ENCODE peak calls at places on chromosomes 3 and 15, in five cellular contexts. W, M, Q, U and V are unnamed samples.

GRCh38 chr3:4061201-4061600 is 242.0 kb upstream of the SETMAR start:
- DNase-seq in W (no peak), M (no peak), Q (no peak), U (no peak), V (no peak)

GRCh38 chr3:136862611-136862951 is 573 bp downstream of the NCK1 start:
- DNase-seq in W (peak), M (peak), Q (peak), U (peak), V (peak)

GRCh38 chr15:80019168-80019745 is 40.2 kb upstream of the ZFAND6 start:
- DNase-seq in W (no peak), M (no peak), Q (no peak), U (no peak), V (no peak)

GRCh38 chr3:111027868-111028267 is 43.7 kb upstream of the NECTIN3 start:
- DNase-seq in W (no peak), M (no peak), Q (no peak), U (no peak), V (no peak)

GRCh38 chr3:174334111-174334510 is 525.0 kb upstream of the NAALADL2 start:
- DNase-seq in W (no peak), M (no peak), Q (no peak), U (no peak), V (no peak)

GRCh38 chr3:143531101-143531500 is 317.2 kb downstream of the SLC9A9 start:
- DNase-seq in W (no peak), M (no peak), Q (no peak), U (no peak), V (peak)

GRCh38 chr15:66675456-66675855 is 26.6 kb upstream of the SMAD6 start:
- DNase-seq in W (no peak), M (no peak), Q (no peak), U (no peak), V (no peak)

GRCh38 chr3:101903426-101903825 is 54.1 kb downstream of the NFKBIZ start:
- DNase-seq in W (peak), M (no peak), Q (no peak), U (no peak), V (peak)

GRCh38 chr3:161148832-161149475 is 43.8 kb upstream of the B3GALNT1 start:
- DNase-seq in W (peak), M (no peak), Q (no peak), U (no peak), V (peak)

GRCh38 chr3:127800508-127800907 is 21.8 kb downstream of the MGLL start:
- DNase-seq in W (peak), M (no peak), Q (no peak), U (no peak), V (peak)

GRCh38 chr15:100094127-100094510 is 247.7 kb downstream of the ADAMTS17 start:
- DNase-seq in W (peak), M (no peak), Q (no peak), U (no peak), V (no peak)

GRCh38 chr3:13955084-13955483 is 75.2 kb upstream of the WNT7A start:
- DNase-seq in W (no peak), M (no peak), Q (no peak), U (no peak), V (no peak)
- TF ChIP-seq CTCF in W (no peak), M (no peak), Q (no peak), U (no peak), V (no peak)

GRCh38 chr3:37247398-37248114 is 73.2 kb upstream of the LRRFIP2 start:
- DNase-seq in W (no peak), M (no peak), Q (no peak), U (no peak), V (no peak)

GRCh38 chr3:37249294-37249693 is 74.9 kb upstream of the LRRFIP2 start:
- DNase-seq in W (no peak), M (no peak), Q (no peak), U (no peak), V (no peak)

GRCh38 chr3:37249717-37250116 is 75.3 kb upstream of the LRRFIP2 start:
- DNase-seq in W (peak), M (no peak), Q (no peak), U (no peak), V (peak)

GRCh38 chr3:37250435-37250834 is 76.1 kb upstream of the LRRFIP2 start:
- DNase-seq in W (peak), M (no peak), Q (no peak), U (no peak), V (no peak)

DNA sequence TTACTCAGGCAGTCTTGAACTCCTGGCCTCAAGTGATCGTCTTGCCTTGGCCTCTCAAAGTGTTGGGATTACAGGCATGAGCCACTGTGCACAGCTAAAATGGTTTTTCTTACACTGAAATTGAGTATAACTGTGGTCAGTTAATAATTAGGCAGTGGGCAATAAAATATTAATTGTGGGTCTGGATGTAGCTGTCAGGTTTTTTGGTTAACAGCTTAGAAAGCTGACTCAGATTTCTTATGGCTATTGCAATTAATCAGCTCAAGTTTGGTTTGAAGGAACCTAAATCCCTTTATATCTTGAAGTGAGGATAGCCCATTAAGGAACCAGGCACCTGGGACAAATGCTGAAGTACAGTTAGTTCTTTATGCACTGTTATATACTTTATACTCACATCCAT is 73.8 kb upstream of the LRRFIP2 start:
- DNase-seq in W (no peak), M (no peak), Q (no peak), U (no peak), V (no peak)
- H3K4me3 ChIP-seq in W (no peak), M (no peak), Q (no peak), U (no peak), V (no peak)

GRCh38 chr3:155859859-155860258 is 5.6 kb upstream of the SLC33A1 start:
- DNase-seq in W (peak), M (peak), Q (no peak), U (no peak), V (peak)
- TF ChIP-seq CTCF in W (peak), M (peak), Q (no peak), U (no peak), V (peak)

GRCh38 chr3:62128028-62128427 is 245.3 kb downstream of the FEZF2 start:
- DNase-seq in W (no peak), M (no peak), Q (no peak), U (no peak), V (peak)

GRCh38 chr3:62133015-62133414 is 240.3 kb downstream of the FEZF2 start:
- DNase-seq in W (no peak), M (no peak), Q (no peak), U (no peak), V (no peak)

GRCh38 chr3:62131620-62132019 is 241.7 kb downstream of the FEZF2 start:
- DNase-seq in W (no peak), M (no peak), Q (no peak), U (no peak), V (peak)

GRCh38 chr3:62132027-62132590 is 241.2 kb downstream of the FEZF2 start:
- DNase-seq in W (no peak), M (no peak), Q (no peak), U (no peak), V (peak)

DNA sequence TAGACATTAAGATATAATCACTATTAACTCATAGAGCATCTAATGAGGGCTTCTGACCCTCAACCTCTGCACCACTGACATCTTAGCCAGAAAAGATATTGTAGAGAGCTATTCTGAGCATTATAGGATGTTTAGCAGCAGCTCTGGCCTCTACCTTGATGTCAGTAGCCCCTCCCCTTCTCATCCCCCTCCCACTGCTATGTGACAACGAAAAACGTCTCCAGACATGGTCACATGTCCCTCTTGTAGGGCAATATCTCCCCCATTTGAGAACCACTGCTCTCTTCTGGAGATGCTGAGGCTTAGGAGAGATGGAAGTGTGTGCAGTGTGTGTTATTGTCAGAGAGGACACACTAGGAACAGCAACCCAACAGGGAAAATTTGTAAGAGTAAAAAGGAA is 242.3 kb downstream of the FEZF2 start:
- DNase-seq in W (no peak), M (no peak), Q (no peak), U (no peak), V (no peak)
- H3K4me3 ChIP-seq in W (no peak), M (no peak), Q (no peak), U (no peak), V (no peak)

GRCh38 chr3:113212845-113213375 is 1.6 kb downstream of the BOC start:
- DNase-seq in W (no peak), M (no peak), Q (no peak), U (peak), V (no peak)

GRCh38 chr3:113212155-113212844 is 943 bp downstream of the BOC start:
- DNase-seq in W (peak), M (peak), Q (peak), U (peak), V (peak)

GRCh38 chr3:113214917-113215595 is 3.7 kb downstream of the BOC start:
- DNase-seq in W (peak), M (no peak), Q (no peak), U (no peak), V (peak)

GRCh38 chr3:113216393-113216792 is 5.0 kb downstream of the BOC start:
- DNase-seq in W (no peak), M (no peak), Q (no peak), U (no peak), V (no peak)

DNA sequence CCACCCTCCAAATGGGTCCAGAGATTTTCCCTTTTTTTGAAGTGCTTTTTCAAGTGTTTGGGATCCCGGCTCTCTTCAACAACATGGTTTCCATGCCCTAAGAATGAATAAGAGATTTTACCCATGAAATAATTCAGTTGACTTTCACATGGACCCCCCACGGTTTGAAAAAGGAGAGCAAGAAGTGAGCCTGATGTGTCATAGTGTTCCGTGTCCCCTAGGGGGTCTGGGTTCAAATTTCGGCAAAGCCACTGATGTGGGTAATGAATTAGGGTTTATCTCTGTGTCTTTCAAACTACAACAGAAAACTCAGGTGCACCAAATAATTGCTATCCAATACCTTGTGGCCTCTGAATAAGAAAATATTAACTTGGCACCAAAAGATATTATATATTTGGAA is 2.9 kb downstream of the BOC start:
- DNase-seq in W (no peak), M (no peak), Q (no peak), U (no peak), V (peak)
- TF ChIP-seq CTCF in W (no peak), M (no peak), Q (no peak), U (no peak), V (no peak)

DNA sequence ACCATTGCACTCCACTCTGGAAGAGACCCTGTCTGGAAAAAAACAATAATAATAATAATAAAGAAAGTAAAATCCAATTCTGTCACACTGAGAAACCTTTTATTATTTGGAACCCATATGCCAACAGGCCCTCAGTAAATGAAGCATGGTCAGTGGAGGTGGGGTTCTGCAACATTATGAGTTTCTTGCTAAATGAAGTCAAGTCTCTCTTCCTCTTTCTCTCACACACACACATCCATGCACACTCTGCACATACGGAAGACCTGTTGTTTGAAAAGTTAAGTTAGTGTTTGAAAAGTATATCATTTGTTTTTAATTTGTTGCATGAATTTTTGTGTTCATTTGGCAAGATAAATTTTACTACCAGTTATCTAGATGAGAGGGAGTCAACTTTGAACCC is 27.8 kb downstream of the GAP43 start:
- DNase-seq in W (no peak), M (no peak), Q (no peak), U (no peak), V (no peak)
- H3K4me3 ChIP-seq in W (no peak), M (no peak), Q (no peak), U (no peak), V (no peak)

GRCh38 chr3:81173514-81173913 is 587.9 kb downstream of the GBE1 start:
- DNase-seq in W (no peak), M (no peak), Q (no peak), U (no peak), V (no peak)
- TF ChIP-seq CTCF in W (no peak), M (no peak), Q (no peak), U (no peak), V (no peak)

DNA sequence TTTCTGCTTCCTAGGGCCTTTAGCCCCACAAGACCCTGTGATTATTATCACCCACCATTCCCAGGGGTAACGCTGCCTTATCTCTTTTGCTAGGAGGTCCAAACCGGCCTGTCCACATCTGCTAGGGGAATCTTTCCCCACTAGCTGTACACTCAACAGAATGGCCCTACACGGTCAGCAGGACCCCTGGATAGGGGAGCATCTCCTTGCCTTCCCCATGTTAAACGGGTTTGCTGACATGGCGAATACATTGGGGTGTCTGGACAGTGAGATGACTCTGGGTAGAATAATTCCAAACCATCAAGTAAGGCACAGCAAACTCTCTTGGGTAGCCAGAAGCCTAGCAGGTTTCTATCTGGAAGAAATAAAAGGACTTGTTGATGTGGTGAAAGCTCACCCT is 702 bp downstream of the TRAIP start:
- DNase-seq in W (no peak), M (no peak), Q (no peak), U (no peak), V (no peak)
- H3K4me3 ChIP-seq in W (peak), M (peak), Q (peak), U (peak), V (peak)